ENCODE peak calls at places on chromosomes 3 and 15, in ten cellular contexts. W is head of caudate nucleus; C is Right ventricle myocardium superior; S is T follicular helper cell; T is COR-L47; G is GM12865; B is activated naive CD4-positive, alpha-beta T cell treated with anti-CD3 and anti-CD28 coated beads, Interleukin-2, amount 50 U/mL, for 16 hours; N is heart right ventricle; E is nucleus accumbens; J is mesothelial cell of epicardium. K is an unnamed sample.

GRCh38 chr15:40776537-40777141 is 6.9 kb downstream of the C15orf62 start:
- DNase-seq in W (no peak), C (no peak), S (no peak), T (no peak), G (no peak), B (no peak), N (no peak), E (no peak), J (no peak), K (no peak)

GRCh38 chr3:190058486-190059241 is 62.0 kb downstream of the P3H2 start:
- DNase-seq in W (no peak), C (no peak), S (no peak), T (no peak), G (no peak), B (no peak), N (no peak), E (no peak), J (no peak), K (no peak)

GRCh38 chr15:41401904-41402267 is 410 bp downstream of the NDUFAF1 start:
- DNase-seq in W (no peak), C (no peak), S (no peak), T (no peak), G (no peak), B (no peak), N (no peak), E (no peak), J (no peak), K (no peak)

GRCh38 chr3:160801386-160802118 is 45.5 kb downstream of the PPM1L start:
- DNase-seq in W (no peak), C (peak; percentile 50), S (no peak), T (no peak), G (peak; percentile 82), B (no peak), N (peak; percentile 7), E (no peak), J (no peak), K (no peak)

GRCh38 chr3:117548600-117548999 is 839.0 kb downstream of the TUSC7 start:
- DNase-seq in W (no peak), C (no peak), S (no peak), T (no peak), G (no peak), B (no peak), N (no peak), E (no peak), J (no peak), K (no peak)

GRCh38 chr3:98991393-98991792 is 89.9 kb upstream of the DCBLD2 start:
- DNase-seq in W (no peak), C (no peak), S (no peak), T (no peak), G (no peak), B (no peak), N (no peak), E (no peak), J (no peak), K (no peak)

GRCh38 chr15:72271895-72272212 is 500 bp downstream of the PARP6 start:
- DNase-seq in W (no peak), C (no peak), S (no peak), T (peak; percentile 22), G (peak; percentile 19), B (no peak), N (no peak), E (no peak), J (no peak), K (no peak)

GRCh38 chr3:128683957-128684356 is 33.3 kb upstream of the RPN1 start:
- DNase-seq in W (no peak), C (no peak), S (no peak), T (no peak), G (no peak), B (no peak), N (no peak), E (no peak), J (no peak), K (no peak)

GRCh38 chr3:29099775-29100174 is 181.1 kb upstream of the RBMS3 start:
- DNase-seq in W (no peak), C (no peak), S (no peak), T (no peak), G (no peak), B (no peak), N (no peak), E (no peak), J (no peak), K (no peak)